ENCODE peak calls at places on chromosome 21, in five cellular contexts. One of them, this sample, is unnamed.

GRCh38 chr21:46503922-46504539 is 45.3 kb downstream of the DIP2A start:
- DNase-seq in cardiac muscle cell: no peak
- DNase-seq in foreskin fibroblast: no peak
- DNase-seq in HFF-Myc: no peak
- DNase-seq in AG04450: no peak
- DNase-seq in this sample: no peak

GRCh38 chr21:33013618-33014017 is 12.1 kb upstream of the OLIG2 start:
- DNase-seq in foreskin fibroblast: no peak
- DNase-seq in cardiac muscle cell: no peak
- DNase-seq in HFF-Myc: no peak
- DNase-seq in AG04450: no peak
- DNase-seq in this sample: no peak

GRCh38 chr21:45478115-45478801 is 64.0 kb downstream of the SLC19A1 start:
- DNase-seq in AG04450: no peak
- DNase-seq in HFF-Myc: no peak
- DNase-seq in cardiac muscle cell: peak
- DNase-seq in foreskin fibroblast: no peak
- DNase-seq in this sample: no peak

GRCh38 chr21:26027696-26028095 is 142.9 kb downstream of the APP start:
- DNase-seq in foreskin fibroblast: no peak
- DNase-seq in AG04450: no peak
- DNase-seq in HFF-Myc: no peak
- DNase-seq in cardiac muscle cell: no peak
- DNase-seq in this sample: no peak

GRCh38 chr21:17679002-17679600 is 66.4 kb upstream of the BTG3 start:
- DNase-seq in HFF-Myc: peak
- DNase-seq in foreskin fibroblast: peak
- DNase-seq in AG04450: peak
- DNase-seq in cardiac muscle cell: peak
- DNase-seq in this sample: peak

GRCh38 chr21:14684071-14684470 is 138.0 kb upstream of the SAMSN1 start:
- DNase-seq in foreskin fibroblast: no peak
- DNase-seq in cardiac muscle cell: no peak
- DNase-seq in AG04450: no peak
- DNase-seq in HFF-Myc: no peak
- DNase-seq in this sample: no peak

GRCh38 chr21:20802631-20803260 is 195.5 kb upstream of the NCAM2 start:
- DNase-seq in HFF-Myc: no peak
- DNase-seq in foreskin fibroblast: no peak
- DNase-seq in cardiac muscle cell: no peak
- DNase-seq in AG04450: no peak
- DNase-seq in this sample: no peak

GRCh38 chr21:31872452-31873274 is at the start of gene HUNK:
- DNase-seq in foreskin fibroblast: no peak
- DNase-seq in HFF-Myc: no peak
- DNase-seq in cardiac muscle cell: peak
- DNase-seq in AG04450: no peak
- DNase-seq in this sample: no peak

GRCh38 chr21:8991968-8992621 is 1529.3 kb upstream of the TPTE start:
- DNase-seq in foreskin fibroblast: no peak
- DNase-seq in AG04450: no peak
- DNase-seq in cardiac muscle cell: no peak
- DNase-seq in HFF-Myc: no peak
- DNase-seq in this sample: no peak

GRCh38 chr21:18499761-18500376 is 96.3 kb upstream of the TMPRSS15 start:
- DNase-seq in foreskin fibroblast: peak
- DNase-seq in cardiac muscle cell: peak
- DNase-seq in AG04450: no peak
- DNase-seq in HFF-Myc: peak
- DNase-seq in this sample: no peak

GRCh38 chr21:33384851-33385331 is 18.3 kb upstream of the IFNGR2 start:
- DNase-seq in foreskin fibroblast: no peak
- DNase-seq in HFF-Myc: no peak
- DNase-seq in cardiac muscle cell: no peak
- DNase-seq in AG04450: no peak
- DNase-seq in this sample: no peak

GRCh38 chr21:34612056-34612455 is 2.9 kb downstream of the RCAN1 start:
- DNase-seq in HFF-Myc: no peak
- DNase-seq in foreskin fibroblast: no peak
- DNase-seq in cardiac muscle cell: no peak
- DNase-seq in AG04450: no peak
- DNase-seq in this sample: no peak

DNA sequence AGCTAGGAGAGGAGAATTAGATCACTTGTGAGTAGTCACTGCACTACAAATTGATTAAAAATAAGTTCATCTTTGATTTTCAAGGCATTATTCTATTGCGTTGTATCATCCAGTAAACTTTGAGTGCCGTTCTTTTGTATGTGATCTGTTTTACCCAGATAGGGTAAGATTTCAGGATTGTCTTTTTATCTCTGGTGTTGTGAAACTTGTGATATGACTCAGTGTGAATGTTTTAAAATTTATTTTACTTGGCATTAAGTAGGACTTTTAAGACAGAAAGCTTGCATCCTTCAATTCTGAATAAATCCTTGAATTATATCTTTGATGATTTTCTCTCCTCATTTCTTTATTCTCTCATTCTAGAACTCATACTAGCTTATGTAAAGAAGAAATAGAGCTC is 93.3 kb upstream of the ADAMTS5 start:
- DNase-seq in foreskin fibroblast: peak
- DNase-seq in HFF-Myc: no peak
- DNase-seq in cardiac muscle cell: no peak
- DNase-seq in AG04450: no peak
- DNase-seq in this sample: no peak
- H3K4me3 ChIP-seq in foreskin fibroblast: no peak
- H3K4me3 ChIP-seq in HFF-Myc: no peak
- H3K4me3 ChIP-seq in cardiac muscle cell: no peak
- H3K4me3 ChIP-seq in AG04450: no peak
- H3K4me3 ChIP-seq in this sample: no peak

GRCh38 chr21:22288885-22289509 is 1290.8 kb downstream of the NCAM2 start:
- DNase-seq in cardiac muscle cell: no peak
- DNase-seq in foreskin fibroblast: no peak
- DNase-seq in HFF-Myc: no peak
- DNase-seq in AG04450: no peak
- DNase-seq in this sample: no peak
- TF ChIP-seq CTCF in cardiac muscle cell: no peak
- TF ChIP-seq CTCF in foreskin fibroblast: no peak
- TF ChIP-seq CTCF in HFF-Myc: no peak
- TF ChIP-seq CTCF in AG04450: no peak
- TF ChIP-seq CTCF in this sample: no peak

GRCh38 chr21:36113647-36114428 is 21.0 kb upstream of the CBR3 start:
- DNase-seq in foreskin fibroblast: no peak
- DNase-seq in HFF-Myc: no peak
- DNase-seq in cardiac muscle cell: no peak
- DNase-seq in AG04450: no peak
- DNase-seq in this sample: no peak
- H3K4me3 ChIP-seq in foreskin fibroblast: no peak
- H3K4me3 ChIP-seq in HFF-Myc: no peak
- H3K4me3 ChIP-seq in cardiac muscle cell: no peak
- H3K4me3 ChIP-seq in AG04450: no peak
- H3K4me3 ChIP-seq in this sample: peak

DNA sequence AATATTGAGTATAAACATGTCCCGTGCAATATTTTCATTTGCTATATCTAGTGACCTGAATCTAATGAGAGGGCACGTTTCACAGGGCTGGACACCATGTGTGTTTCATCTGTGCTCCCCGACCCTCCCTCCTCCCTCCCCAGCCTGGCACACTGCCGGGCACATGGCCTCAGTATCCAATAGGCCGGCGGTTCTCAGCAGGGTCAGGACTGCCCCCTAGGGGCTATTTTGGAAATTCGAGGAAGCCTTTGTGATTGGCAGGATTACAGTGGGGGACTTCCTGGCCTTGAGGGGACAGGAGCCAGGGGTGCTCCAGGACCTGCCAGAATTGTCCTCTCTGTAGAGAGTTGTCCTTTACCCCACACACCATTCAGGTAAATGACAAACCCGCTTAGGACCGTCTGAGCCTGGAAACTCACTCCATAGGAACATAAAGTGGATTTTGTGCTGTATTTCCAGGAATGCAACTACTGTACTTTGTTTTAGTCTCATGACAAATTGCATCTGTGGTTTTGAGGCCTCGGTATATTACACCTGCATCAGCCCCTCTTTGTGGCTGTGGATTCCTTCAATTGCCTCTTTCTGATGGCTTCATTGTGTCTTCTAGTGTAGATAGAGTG is 109.5 kb upstream of the SIM2 start:
- DNase-seq in AG04450: no peak
- DNase-seq in HFF-Myc: peak
- DNase-seq in foreskin fibroblast: peak
- DNase-seq in cardiac muscle cell: no peak
- DNase-seq in this sample: no peak
- TF ChIP-seq CTCF in AG04450: peak
- TF ChIP-seq CTCF in HFF-Myc: peak
- TF ChIP-seq CTCF in foreskin fibroblast: peak
- TF ChIP-seq CTCF in cardiac muscle cell: peak
- TF ChIP-seq CTCF in this sample: peak

GRCh38 chr21:37987668-37988067 is 71.4 kb upstream of the KCNJ6 start:
- DNase-seq in foreskin fibroblast: no peak
- DNase-seq in cardiac muscle cell: no peak
- DNase-seq in AG04450: no peak
- DNase-seq in HFF-Myc: no peak
- DNase-seq in this sample: no peak
- H3K4me3 ChIP-seq in foreskin fibroblast: no peak
- H3K4me3 ChIP-seq in cardiac muscle cell: no peak
- H3K4me3 ChIP-seq in AG04450: no peak
- H3K4me3 ChIP-seq in HFF-Myc: no peak
- H3K4me3 ChIP-seq in this sample: no peak

GRCh38 chr21:39924577-39925308 is 57.5 kb downstream of the PCP4 start:
- DNase-seq in HFF-Myc: no peak
- DNase-seq in cardiac muscle cell: no peak
- DNase-seq in AG04450: no peak
- DNase-seq in foreskin fibroblast: no peak
- DNase-seq in this sample: no peak
- TF ChIP-seq CTCF in HFF-Myc: no peak
- TF ChIP-seq CTCF in cardiac muscle cell: no peak
- TF ChIP-seq CTCF in AG04450: no peak
- TF ChIP-seq CTCF in foreskin fibroblast: no peak
- TF ChIP-seq CTCF in this sample: peak

DNA sequence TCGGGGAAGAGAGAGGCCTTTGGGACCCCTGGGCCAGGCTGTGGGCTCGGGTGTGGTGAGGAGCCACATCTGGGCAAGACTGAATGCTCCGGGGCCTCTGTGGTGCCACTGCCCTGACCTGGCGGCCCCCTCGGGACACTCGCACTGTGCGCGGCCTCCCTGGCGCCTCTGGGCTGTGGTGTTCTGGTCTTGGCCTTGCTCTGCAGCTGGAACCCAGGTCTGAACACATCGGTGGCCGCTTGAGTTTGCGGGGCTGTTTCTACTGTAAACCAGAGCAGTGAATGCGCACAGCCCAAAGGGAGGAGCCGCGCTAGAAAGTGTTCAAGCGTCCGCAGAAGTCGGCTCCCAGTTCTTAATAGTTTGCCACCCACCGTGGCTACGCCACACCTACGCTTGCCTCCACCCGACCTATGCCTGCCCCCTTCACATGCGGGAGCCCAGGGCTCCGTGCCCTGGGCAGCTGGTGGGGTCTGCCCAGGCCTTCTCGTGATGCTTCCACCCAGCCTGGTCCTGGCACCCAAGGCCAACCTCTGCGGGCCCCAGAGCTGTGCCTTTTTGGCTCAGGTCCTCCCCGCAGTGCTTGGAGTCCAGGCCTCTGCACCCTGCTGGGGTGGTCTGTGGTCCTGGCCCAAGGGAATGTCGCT is 4.4 kb downstream of the PDE9A start:
- DNase-seq in HFF-Myc: no peak
- DNase-seq in foreskin fibroblast: no peak
- DNase-seq in AG04450: no peak
- DNase-seq in cardiac muscle cell: no peak
- DNase-seq in this sample: no peak
- H3K4me3 ChIP-seq in HFF-Myc: no peak
- H3K4me3 ChIP-seq in foreskin fibroblast: no peak
- H3K4me3 ChIP-seq in AG04450: no peak
- H3K4me3 ChIP-seq in cardiac muscle cell: no peak
- H3K4me3 ChIP-seq in this sample: no peak

GRCh38 chr21:37582613-37583012 is 216.0 kb downstream of the DYRK1A start:
- DNase-seq in foreskin fibroblast: peak
- DNase-seq in HFF-Myc: peak
- DNase-seq in cardiac muscle cell: peak
- DNase-seq in AG04450: peak
- DNase-seq in this sample: peak
- TF ChIP-seq CTCF in foreskin fibroblast: peak
- TF ChIP-seq CTCF in HFF-Myc: peak
- TF ChIP-seq CTCF in cardiac muscle cell: peak
- TF ChIP-seq CTCF in AG04450: peak
- TF ChIP-seq CTCF in this sample: peak

DNA sequence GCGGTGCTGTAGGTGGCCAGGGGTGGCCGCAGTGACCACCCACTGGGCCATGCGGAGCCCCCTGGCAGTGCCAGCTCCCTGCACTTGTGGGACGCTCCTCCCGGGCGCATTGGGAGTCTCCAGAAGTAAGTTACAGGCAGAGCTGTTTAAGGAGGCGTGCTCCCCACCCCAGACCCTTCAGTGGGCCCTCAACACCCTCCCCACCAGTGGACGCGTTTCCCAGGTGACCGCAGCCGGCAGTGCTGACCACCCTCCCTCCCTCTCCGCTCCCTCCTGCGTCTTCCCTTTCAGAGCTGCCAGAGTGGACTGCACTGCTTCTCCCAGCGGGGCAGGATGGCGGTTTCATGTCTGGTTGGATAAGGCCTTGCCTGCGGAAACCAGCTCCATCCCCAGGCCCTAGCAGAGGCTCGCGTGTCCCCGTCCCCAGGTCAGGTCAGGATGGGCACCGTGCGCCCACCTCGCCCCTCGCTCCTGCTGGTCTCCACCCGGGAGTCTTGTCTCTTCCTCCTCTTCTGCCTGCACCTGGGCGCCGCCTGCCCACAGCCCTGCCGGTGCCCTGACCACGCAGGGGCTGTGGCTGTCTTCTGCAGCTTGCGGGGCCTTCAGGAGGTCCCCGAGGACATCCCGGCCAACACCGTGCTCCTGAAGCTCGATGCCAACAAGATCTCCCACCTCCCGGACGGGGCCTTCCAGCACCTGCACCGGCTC is 1.1 kb downstream of the LRRC3 start:
- DNase-seq in AG04450: no peak
- DNase-seq in foreskin fibroblast: no peak
- DNase-seq in cardiac muscle cell: no peak
- DNase-seq in HFF-Myc: no peak
- DNase-seq in this sample: no peak
- H3K4me3 ChIP-seq in AG04450: no peak
- H3K4me3 ChIP-seq in foreskin fibroblast: peak
- H3K4me3 ChIP-seq in cardiac muscle cell: peak
- H3K4me3 ChIP-seq in HFF-Myc: peak
- H3K4me3 ChIP-seq in this sample: peak

This sample was measured in retinal pigment epithelial cell.